ENCODE peak calls at places on chromosomes 12 and 14, in ten cellular contexts. V, M, I, H, W, Z, B, E, P and S are unnamed samples.
A peak's percentile ranks its signal among the peaks of the same experiment; 100 is the strongest.

GRCh38 chr12:28535216-28535615 is 345.0 kb downstream of the CCDC91 start:
- DNase-seq in V (no peak), M (no peak), I (peak; percentile 73), H (no peak), W (no peak), Z (no peak), B (no peak), E (no peak), P (no peak), S (no peak)

GRCh38 chr12:102631274-102631673 is 150.9 kb upstream of the IGF1 start:
- DNase-seq in V (no peak), M (no peak), I (no peak), H (no peak), W (no peak), Z (peak; percentile 34), B (no peak), E (no peak), P (no peak), S (no peak)

GRCh38 chr12:49049566-49050224 is 10.9 kb downstream of the KMT2D start:
- DNase-seq in V (no peak), M (no peak), I (peak; percentile 57), H (no peak), W (no peak), Z (no peak), B (no peak), E (no peak), P (no peak), S (no peak)

GRCh38 chr12:113299619-113300237 is 35.2 kb downstream of the SLC8B1 start:
- DNase-seq in V (peak; percentile 38), M (peak; percentile 60), I (peak; percentile 89), H (no peak), W (no peak), Z (peak; percentile 84), B (peak; percentile 36), E (no peak), P (peak; percentile 32), S (no peak)

GRCh38 chr12:77940566-77940965 is 109.9 kb downstream of the NAV3 start:
- DNase-seq in V (no peak), M (no peak), I (peak; percentile 85), H (no peak), W (no peak), Z (no peak), B (no peak), E (no peak), P (no peak), S (no peak)

GRCh38 chr12:6699989-6700645 is 498 bp downstream of the PIANP start:
- DNase-seq in V (no peak), M (no peak), I (no peak), H (peak; percentile 32), W (peak; percentile 41), Z (no peak), B (no peak), E (no peak), P (no peak), S (no peak)

GRCh38 chr14:92645841-92646478 is 102.5 kb downstream of the LGMN start:
- DNase-seq in V (no peak), M (no peak), I (peak; percentile 96), H (no peak), W (no peak), Z (no peak), B (peak; percentile 76), E (no peak), P (no peak), S (no peak)

GRCh38 chr12:127401536-127401935 is 865.4 kb upstream of the TMEM132C start:
- DNase-seq in V (no peak), M (no peak), I (no peak), H (no peak), W (no peak), Z (no peak), B (no peak), E (no peak), P (no peak), S (no peak)

GRCh38 chr12:132925597-132926416 is 30.3 kb downstream of the ZNF605 start:
- DNase-seq in V (no peak), M (no peak), I (no peak), H (no peak), W (no peak), Z (no peak), B (no peak), E (no peak), P (no peak), S (no peak)

GRCh38 chr12:6963016-6963731 is 7.3 kb downstream of the PHB2 start:
- DNase-seq in V (no peak), M (no peak), I (no peak), H (no peak), W (peak; percentile 96), Z (no peak), B (no peak), E (no peak), P (peak; percentile 95), S (no peak)

GRCh38 chr12:59459966-59460365 is 135.9 kb upstream of the SLC16A7 start:
- DNase-seq in V (no peak), M (no peak), I (peak; percentile 73), H (no peak), W (no peak), Z (no peak), B (peak; percentile 3), E (no peak), P (no peak), S (no peak)

GRCh38 chr14:100144645-100144995 is 14.8 kb downstream of the DEGS2 start:
- DNase-seq in V (no peak), M (no peak), I (no peak), H (no peak), W (no peak), Z (no peak), B (no peak), E (no peak), P (no peak), S (no peak)

GRCh38 chr14:51547260-51547659 is 104.5 kb upstream of the FRMD6 start:
- DNase-seq in V (no peak), M (peak; percentile 13), I (peak; percentile 100), H (no peak), W (no peak), Z (peak; percentile 97), B (peak; percentile 94), E (no peak), P (no peak), S (no peak)

GRCh38 chr14:36671149-36671548 is 9.5 kb downstream of the PAX9 start:
- DNase-seq in V (no peak), M (no peak), I (no peak), H (no peak), W (no peak), Z (no peak), B (no peak), E (no peak), P (no peak), S (no peak)

GRCh38 chr14:46137786-46138185 is 513.8 kb downstream of the RPL10L start:
- DNase-seq in V (no peak), M (no peak), I (no peak), H (no peak), W (no peak), Z (no peak), B (no peak), E (no peak), P (no peak), S (no peak)

GRCh38 chr14:104147346-104148125 is 9.1 kb downstream of the KIF26A start:
- DNase-seq in V (no peak), M (no peak), I (no peak), H (no peak), W (no peak), Z (no peak), B (no peak), E (no peak), P (no peak), S (no peak)

GRCh38 chr14:96176275-96176674 is 28.4 kb upstream of the BDKRB2 start:
- DNase-seq in V (no peak), M (no peak), I (peak; percentile 89), H (no peak), W (no peak), Z (no peak), B (peak; percentile 52), E (no peak), P (no peak), S (no peak)

GRCh38 chr14:55699131-55700057 is 119.4 kb downstream of the KTN1 start:
- DNase-seq in V (no peak), M (no peak), I (peak; percentile 10), H (no peak), W (no peak), Z (no peak), B (no peak), E (no peak), P (no peak), S (no peak)

GRCh38 chr12:110686294-110686903 is 2.5 kb downstream of the HVCN1 start:
- DNase-seq in V (no peak), M (no peak), I (no peak), H (no peak), W (no peak), Z (no peak), B (no peak), E (no peak), P (no peak), S (no peak)

GRCh38 chr12:47820631-47821345 is 1.1 kb upstream of the HDAC7 start:
- DNase-seq in V (no peak), M (peak; percentile 90), I (peak; percentile 96), H (peak; percentile 92), W (peak; percentile 46), Z (peak; percentile 87), B (peak; percentile 88), E (no peak), P (peak; percentile 72), S (no peak)

GRCh38 chr12:74391283-74391682 is 146.4 kb upstream of the ATXN7L3B start:
- DNase-seq in V (no peak), M (no peak), I (no peak), H (no peak), W (no peak), Z (no peak), B (no peak), E (no peak), P (no peak), S (no peak)

GRCh38 chr12:122659579-122659978 is 43.6 kb downstream of the HCAR2 start:
- DNase-seq in V (no peak), M (peak; percentile 37), I (no peak), H (no peak), W (no peak), Z (no peak), B (no peak), E (peak; percentile 24), P (peak; percentile 70), S (no peak)